ENCODE peak calls at places on chromosomes 16 and 17, in ten cellular contexts. One of them, this sample, is unnamed.

GRCh38 chr17:15261063-15261817 is 3.9 kb downstream of the PMP22 start:
- DNase-seq in body of pancreas: peak; percentile 42
- DNase-seq in adrenal gland: peak; percentile 65
- DNase-seq in left ventricle myocardium inferior: peak; percentile 48
- DNase-seq in tibial nerve: peak; percentile 32
- DNase-seq in CD4-positive, CD25-positive, alpha-beta regulatory T cell: no peak
- DNase-seq in stomach: peak; percentile 36
- DNase-seq in IMR-90: peak; percentile 60
- DNase-seq in PC-3: peak; percentile 73
- DNase-seq in naive thymus-derived CD4-positive, alpha-beta T cell: no peak
- DNase-seq in this sample: no peak

GRCh38 chr16:63061319-63061718 is 1025.1 kb upstream of the CDH8 start:
- DNase-seq in PC-3: no peak
- DNase-seq in naive thymus-derived CD4-positive, alpha-beta T cell: no peak
- DNase-seq in IMR-90: no peak
- DNase-seq in adrenal gland: no peak
- DNase-seq in tibial nerve: no peak
- DNase-seq in body of pancreas: no peak
- DNase-seq in stomach: no peak
- DNase-seq in left ventricle myocardium inferior: no peak
- DNase-seq in CD4-positive, CD25-positive, alpha-beta regulatory T cell: no peak
- DNase-seq in this sample: no peak

GRCh38 chr16:78648517-78648916 is 549.1 kb downstream of the WWOX start:
- DNase-seq in tibial nerve: no peak
- DNase-seq in IMR-90: no peak
- DNase-seq in adrenal gland: peak; percentile 28
- DNase-seq in PC-3: no peak
- DNase-seq in naive thymus-derived CD4-positive, alpha-beta T cell: no peak
- DNase-seq in CD4-positive, CD25-positive, alpha-beta regulatory T cell: no peak
- DNase-seq in body of pancreas: peak; percentile 15
- DNase-seq in left ventricle myocardium inferior: no peak
- DNase-seq in stomach: peak; percentile 68
- DNase-seq in this sample: no peak

GRCh38 chr17:3892095-3892998 is 506 bp downstream of the CAMKK1 start:
- DNase-seq in body of pancreas: peak; percentile 72
- DNase-seq in IMR-90: peak; percentile 66
- DNase-seq in left ventricle myocardium inferior: peak; percentile 78
- DNase-seq in adrenal gland: peak; percentile 93
- DNase-seq in tibial nerve: peak; percentile 77
- DNase-seq in stomach: peak; percentile 65
- DNase-seq in naive thymus-derived CD4-positive, alpha-beta T cell: peak; percentile 58
- DNase-seq in PC-3: peak; percentile 69
- DNase-seq in CD4-positive, CD25-positive, alpha-beta regulatory T cell: peak; percentile 86
- DNase-seq in this sample: peak; percentile 27

GRCh38 chr16:74304164-74304834 is 7.7 kb downstream of the PSMD7 start:
- DNase-seq in adrenal gland: no peak
- DNase-seq in CD4-positive, CD25-positive, alpha-beta regulatory T cell: peak; percentile 20
- DNase-seq in tibial nerve: no peak
- DNase-seq in PC-3: peak; percentile 27
- DNase-seq in body of pancreas: no peak
- DNase-seq in IMR-90: no peak
- DNase-seq in left ventricle myocardium inferior: no peak
- DNase-seq in naive thymus-derived CD4-positive, alpha-beta T cell: no peak
- DNase-seq in stomach: no peak
- DNase-seq in this sample: peak; percentile 34

GRCh38 chr16:81883235-81883634 is 104.1 kb downstream of the PLCG2 start:
- DNase-seq in naive thymus-derived CD4-positive, alpha-beta T cell: no peak
- DNase-seq in PC-3: no peak
- DNase-seq in body of pancreas: no peak
- DNase-seq in CD4-positive, CD25-positive, alpha-beta regulatory T cell: no peak
- DNase-seq in stomach: no peak
- DNase-seq in left ventricle myocardium inferior: no peak
- DNase-seq in adrenal gland: no peak
- DNase-seq in tibial nerve: no peak
- DNase-seq in IMR-90: no peak
- DNase-seq in this sample: no peak

GRCh38 chr17:5585814-5586558 is 1.7 kb upstream of the NLRP1 start:
- DNase-seq in left ventricle myocardium inferior: no peak
- DNase-seq in PC-3: peak; percentile 80
- DNase-seq in tibial nerve: no peak
- DNase-seq in adrenal gland: no peak
- DNase-seq in stomach: no peak
- DNase-seq in CD4-positive, CD25-positive, alpha-beta regulatory T cell: peak; percentile 29
- DNase-seq in naive thymus-derived CD4-positive, alpha-beta T cell: no peak
- DNase-seq in IMR-90: peak; percentile 31
- DNase-seq in body of pancreas: no peak
- DNase-seq in this sample: no peak

GRCh38 chr17:64074704-64075484 is 54.5 kb upstream of the ICAM2 start:
- DNase-seq in PC-3: peak; percentile 83
- DNase-seq in left ventricle myocardium inferior: no peak
- DNase-seq in CD4-positive, CD25-positive, alpha-beta regulatory T cell: no peak
- DNase-seq in body of pancreas: peak; percentile 90
- DNase-seq in stomach: peak; percentile 69
- DNase-seq in naive thymus-derived CD4-positive, alpha-beta T cell: no peak
- DNase-seq in IMR-90: peak; percentile 83
- DNase-seq in adrenal gland: no peak
- DNase-seq in tibial nerve: no peak
- DNase-seq in this sample: no peak

GRCh38 chr17:46839211-46839610 is 12.2 kb upstream of the WNT9B start:
- DNase-seq in CD4-positive, CD25-positive, alpha-beta regulatory T cell: no peak
- DNase-seq in naive thymus-derived CD4-positive, alpha-beta T cell: no peak
- DNase-seq in IMR-90: no peak
- DNase-seq in PC-3: no peak
- DNase-seq in left ventricle myocardium inferior: no peak
- DNase-seq in body of pancreas: no peak
- DNase-seq in tibial nerve: no peak
- DNase-seq in adrenal gland: no peak
- DNase-seq in stomach: no peak
- DNase-seq in this sample: no peak

GRCh38 chr17:46834846-46835245 is 16.4 kb upstream of the WNT3 start:
- DNase-seq in IMR-90: no peak
- DNase-seq in stomach: no peak
- DNase-seq in CD4-positive, CD25-positive, alpha-beta regulatory T cell: no peak
- DNase-seq in PC-3: no peak
- DNase-seq in adrenal gland: no peak
- DNase-seq in naive thymus-derived CD4-positive, alpha-beta T cell: no peak
- DNase-seq in left ventricle myocardium inferior: no peak
- DNase-seq in tibial nerve: no peak
- DNase-seq in body of pancreas: no peak
- DNase-seq in this sample: no peak

GRCh38 chr17:46836500-46836899 is 14.9 kb upstream of the WNT9B start:
- DNase-seq in PC-3: no peak
- DNase-seq in body of pancreas: no peak
- DNase-seq in left ventricle myocardium inferior: no peak
- DNase-seq in tibial nerve: no peak
- DNase-seq in naive thymus-derived CD4-positive, alpha-beta T cell: no peak
- DNase-seq in CD4-positive, CD25-positive, alpha-beta regulatory T cell: no peak
- DNase-seq in IMR-90: no peak
- DNase-seq in adrenal gland: peak; percentile 17
- DNase-seq in stomach: no peak
- DNase-seq in this sample: no peak

GRCh38 chr17:46833840-46834208 is 15.3 kb upstream of the WNT3 start:
- DNase-seq in naive thymus-derived CD4-positive, alpha-beta T cell: no peak
- DNase-seq in stomach: no peak
- DNase-seq in left ventricle myocardium inferior: no peak
- DNase-seq in CD4-positive, CD25-positive, alpha-beta regulatory T cell: no peak
- DNase-seq in adrenal gland: no peak
- DNase-seq in tibial nerve: no peak
- DNase-seq in PC-3: no peak
- DNase-seq in body of pancreas: no peak
- DNase-seq in IMR-90: no peak
- DNase-seq in this sample: no peak

GRCh38 chr17:46837521-46837920 is 13.9 kb upstream of the WNT9B start:
- DNase-seq in IMR-90: no peak
- DNase-seq in naive thymus-derived CD4-positive, alpha-beta T cell: no peak
- DNase-seq in body of pancreas: no peak
- DNase-seq in tibial nerve: no peak
- DNase-seq in CD4-positive, CD25-positive, alpha-beta regulatory T cell: no peak
- DNase-seq in adrenal gland: no peak
- DNase-seq in left ventricle myocardium inferior: no peak
- DNase-seq in stomach: no peak
- DNase-seq in PC-3: no peak
- DNase-seq in this sample: no peak
- H3K9me3 ChIP-seq in IMR-90: peaks cover 1% of the 10 kb centered on the region
- H3K9me3 ChIP-seq in naive thymus-derived CD4-positive, alpha-beta T cell: no peaks in the 10 kb centered on the region
- H3K9me3 ChIP-seq in body of pancreas: no peaks in the 10 kb centered on the region
- H3K9me3 ChIP-seq in tibial nerve: no peaks in the 10 kb centered on the region
- H3K9me3 ChIP-seq in CD4-positive, CD25-positive, alpha-beta regulatory T cell: peaks cover 3% of the 10 kb centered on the region
- H3K9me3 ChIP-seq in adrenal gland: no peaks in the 10 kb centered on the region
- H3K9me3 ChIP-seq in left ventricle myocardium inferior: peaks cover under 1% of the 10 kb centered on the region
- H3K9me3 ChIP-seq in stomach: no peaks in the 10 kb centered on the region
- H3K9me3 ChIP-seq in PC-3: peaks cover under 1% of the 10 kb centered on the region
- H3K9me3 ChIP-seq in this sample: peaks cover 3% of the 10 kb centered on the region

DNA sequence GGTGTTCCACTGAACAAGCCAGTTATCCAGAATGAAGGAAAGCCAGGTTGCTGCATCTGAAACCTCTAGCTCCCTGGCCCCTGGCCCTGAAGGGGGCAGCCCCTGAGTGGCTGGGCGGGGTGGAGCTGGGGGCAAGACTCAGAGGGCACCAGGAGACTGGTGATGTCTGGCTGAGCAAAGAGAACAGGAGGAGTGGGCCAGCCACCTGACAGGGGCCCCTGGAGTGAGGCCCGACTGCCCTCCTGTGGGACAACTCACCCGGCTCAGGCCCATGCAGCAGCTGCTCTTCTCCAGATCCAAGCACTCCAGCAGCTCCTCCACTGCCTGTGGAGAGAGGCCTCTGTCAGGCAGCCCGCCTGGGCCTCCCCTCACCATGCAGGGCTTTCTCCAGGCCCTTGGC is 60.4 kb downstream of the PIPOX start:
- DNase-seq in adrenal gland: no peak
- DNase-seq in IMR-90: no peak
- DNase-seq in tibial nerve: no peak
- DNase-seq in PC-3: no peak
- DNase-seq in naive thymus-derived CD4-positive, alpha-beta T cell: no peak
- DNase-seq in CD4-positive, CD25-positive, alpha-beta regulatory T cell: no peak
- DNase-seq in body of pancreas: no peak
- DNase-seq in stomach: no peak
- DNase-seq in left ventricle myocardium inferior: no peak
- DNase-seq in this sample: no peak
- H3K36me3 ChIP-seq in adrenal gland: no peaks in the 10 kb centered on the region
- H3K36me3 ChIP-seq in IMR-90: peaks cover 49% of the 10 kb centered on the region
- H3K36me3 ChIP-seq in tibial nerve: peaks cover 100% of the 10 kb centered on the region
- H3K36me3 ChIP-seq in PC-3: no peaks in the 10 kb centered on the region
- H3K36me3 ChIP-seq in naive thymus-derived CD4-positive, alpha-beta T cell: peaks cover 21% of the 10 kb centered on the region
- H3K36me3 ChIP-seq in CD4-positive, CD25-positive, alpha-beta regulatory T cell: peaks cover 86% of the 10 kb centered on the region
- H3K36me3 ChIP-seq in body of pancreas: peaks cover 9% of the 10 kb centered on the region
- H3K36me3 ChIP-seq in stomach: peaks cover 99% of the 10 kb centered on the region
- H3K36me3 ChIP-seq in left ventricle myocardium inferior: peaks cover 90% of the 10 kb centered on the region
- H3K36me3 ChIP-seq in this sample: peaks cover 55% of the 10 kb centered on the region

DNA sequence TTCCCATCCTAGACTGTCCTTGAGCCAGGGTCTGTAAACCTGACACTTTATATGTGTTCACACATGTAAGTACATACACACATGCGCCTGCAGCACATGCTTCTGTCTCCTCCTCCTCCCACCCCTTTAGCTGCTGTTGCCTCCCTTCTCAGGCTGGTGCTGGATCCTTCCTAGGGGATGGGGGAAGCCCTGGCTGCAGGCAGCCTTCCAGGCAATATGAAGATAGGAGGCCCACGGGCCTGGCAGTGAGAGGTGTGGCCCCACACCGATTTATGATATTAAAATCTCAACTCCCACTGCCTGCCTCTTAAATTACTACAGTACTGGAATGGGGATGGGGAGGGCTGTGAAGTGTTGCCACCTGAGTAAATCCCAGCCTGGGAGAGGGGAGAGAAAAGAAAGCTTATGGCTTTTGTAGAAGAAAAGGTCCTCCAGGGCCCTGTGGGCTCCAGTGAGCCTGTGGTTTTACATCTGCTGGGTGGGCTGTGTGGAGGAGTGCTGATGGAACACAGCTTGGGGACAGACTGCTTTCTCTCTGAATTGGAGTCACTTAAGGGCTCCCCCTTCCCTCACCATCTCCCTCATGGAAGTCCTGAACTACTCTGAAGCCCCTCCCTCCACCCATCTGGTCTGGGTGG is 987 bp upstream of the WNK4 start:
- DNase-seq in CD4-positive, CD25-positive, alpha-beta regulatory T cell: no peak
- DNase-seq in naive thymus-derived CD4-positive, alpha-beta T cell: no peak
- DNase-seq in PC-3: no peak
- DNase-seq in stomach: no peak
- DNase-seq in tibial nerve: no peak
- DNase-seq in left ventricle myocardium inferior: no peak
- DNase-seq in body of pancreas: no peak
- DNase-seq in IMR-90: no peak
- DNase-seq in adrenal gland: no peak
- DNase-seq in this sample: no peak
- H3K4me3 ChIP-seq in CD4-positive, CD25-positive, alpha-beta regulatory T cell: no peak overlapping the region
- H3K4me3 ChIP-seq in naive thymus-derived CD4-positive, alpha-beta T cell: no peak overlapping the region
- H3K4me3 ChIP-seq in PC-3: peak overlapping the region; percentile 99
- H3K4me3 ChIP-seq in stomach: no peak overlapping the region
- H3K4me3 ChIP-seq in tibial nerve: no peak overlapping the region
- H3K4me3 ChIP-seq in left ventricle myocardium inferior: no peak overlapping the region
- H3K4me3 ChIP-seq in body of pancreas: no peak overlapping the region
- H3K4me3 ChIP-seq in IMR-90: no peak overlapping the region
- H3K4me3 ChIP-seq in adrenal gland: no peak overlapping the region
- H3K4me3 ChIP-seq in this sample: no peak overlapping the region

GRCh38 chr16:35598696-35599332 is 2139.4 kb downstream of the TP53TG3F start:
- DNase-seq in tibial nerve: no peak
- DNase-seq in PC-3: no peak
- DNase-seq in stomach: no peak
- DNase-seq in IMR-90: no peak
- DNase-seq in naive thymus-derived CD4-positive, alpha-beta T cell: no peak
- DNase-seq in adrenal gland: no peak
- DNase-seq in body of pancreas: no peak
- DNase-seq in CD4-positive, CD25-positive, alpha-beta regulatory T cell: no peak
- DNase-seq in left ventricle myocardium inferior: no peak
- DNase-seq in this sample: no peak

GRCh38 chr16:35599429-35600165 is 2140.2 kb downstream of the TP53TG3F start:
- DNase-seq in IMR-90: no peak
- DNase-seq in naive thymus-derived CD4-positive, alpha-beta T cell: no peak
- DNase-seq in tibial nerve: no peak
- DNase-seq in PC-3: no peak
- DNase-seq in left ventricle myocardium inferior: no peak
- DNase-seq in body of pancreas: no peak
- DNase-seq in CD4-positive, CD25-positive, alpha-beta regulatory T cell: no peak
- DNase-seq in stomach: no peak
- DNase-seq in adrenal gland: no peak
- DNase-seq in this sample: no peak

GRCh38 chr16:35602116-35602515 is 2142.7 kb downstream of the TP53TG3F start:
- DNase-seq in left ventricle myocardium inferior: no peak
- DNase-seq in tibial nerve: no peak
- DNase-seq in body of pancreas: no peak
- DNase-seq in adrenal gland: no peak
- DNase-seq in stomach: no peak
- DNase-seq in IMR-90: no peak
- DNase-seq in PC-3: no peak
- DNase-seq in CD4-positive, CD25-positive, alpha-beta regulatory T cell: no peak
- DNase-seq in naive thymus-derived CD4-positive, alpha-beta T cell: no peak
- DNase-seq in this sample: no peak

DNA sequence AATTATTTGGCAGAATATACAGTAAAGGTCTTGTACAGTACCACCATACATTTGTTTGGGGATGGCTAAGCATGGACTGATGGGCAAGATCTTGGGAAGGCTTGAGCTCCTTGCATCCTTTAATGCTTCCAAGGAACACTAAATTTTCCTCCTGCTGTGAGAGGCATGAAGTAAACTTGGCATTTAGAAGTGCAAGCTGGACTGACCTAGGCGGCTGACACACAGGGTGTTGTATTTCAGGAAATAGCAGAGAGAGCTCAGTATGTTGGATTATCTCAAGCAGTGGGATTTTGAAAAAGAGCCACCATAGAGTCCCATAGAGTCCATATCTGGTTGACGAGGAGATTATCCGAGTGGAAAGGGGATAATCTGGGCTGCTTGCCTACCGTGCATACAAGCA is 2137.1 kb downstream of the TP53TG3F start:
- DNase-seq in tibial nerve: no peak
- DNase-seq in adrenal gland: no peak
- DNase-seq in left ventricle myocardium inferior: no peak
- DNase-seq in IMR-90: no peak
- DNase-seq in stomach: no peak
- DNase-seq in PC-3: no peak
- DNase-seq in CD4-positive, CD25-positive, alpha-beta regulatory T cell: no peak
- DNase-seq in naive thymus-derived CD4-positive, alpha-beta T cell: no peak
- DNase-seq in body of pancreas: no peak
- DNase-seq in this sample: no peak
- H3K9me3 ChIP-seq in tibial nerve: no peaks in the 10 kb centered on the region
- H3K9me3 ChIP-seq in adrenal gland: no peaks in the 10 kb centered on the region
- H3K9me3 ChIP-seq in left ventricle myocardium inferior: no peaks in the 10 kb centered on the region
- H3K9me3 ChIP-seq in IMR-90: peaks cover 16% of the 10 kb centered on the region
- H3K9me3 ChIP-seq in stomach: peaks cover 16% of the 10 kb centered on the region
- H3K9me3 ChIP-seq in PC-3: no peaks in the 10 kb centered on the region
- H3K9me3 ChIP-seq in CD4-positive, CD25-positive, alpha-beta regulatory T cell: peaks cover 19% of the 10 kb centered on the region
- H3K9me3 ChIP-seq in naive thymus-derived CD4-positive, alpha-beta T cell: no peaks in the 10 kb centered on the region
- H3K9me3 ChIP-seq in body of pancreas: no peaks in the 10 kb centered on the region
- H3K9me3 ChIP-seq in this sample: no peaks in the 10 kb centered on the region

This sample was measured in OCI-LY7.